ENCODE peak calls at places on chromosomes 5 and 9, in four cellular contexts. G is GM23248, N is fibroblast of lung, E is astrocyte. Z is an unnamed sample.

GRCh38 chr5:161034456-161034855 is 182.4 kb upstream of the ATP10B start:
- DNase-seq in E (no peak), G (no peak), N (no peak), Z (no peak)

GRCh38 chr9:128022886-128023285 is 42.1 kb upstream of the EEIG1 start:
- DNase-seq in N (peak), G (peak), E (no peak), Z (no peak)

GRCh38 chr9:28073278-28073677 is 500.0 kb upstream of the C9orf72 start:
- DNase-seq in G (peak), N (peak), E (peak), Z (peak)

GRCh38 chr5:53095931-53096525 is 13.5 kb downstream of the MOCS2 start:
- DNase-seq in N (peak), E (no peak), G (peak), Z (peak)

GRCh38 chr9:70228098-70228497 is 30.7 kb upstream of the SMC5 start:
- DNase-seq in E (no peak), N (no peak), G (no peak), Z (no peak)

GRCh38 chr9:24545285-24545684 is 412 bp downstream of the IZUMO3 start:
- DNase-seq in G (no peak), N (no peak), E (no peak), Z (no peak)

GRCh38 chr5:96483878-96484277 is 50.8 kb upstream of the PCSK1 start:
- DNase-seq in N (peak), G (peak), E (peak), Z (peak)

GRCh38 chr5:132607133-132607532 is 50.4 kb downstream of the RAD50 start:
- DNase-seq in E (peak), G (no peak), N (peak), Z (no peak)

GRCh38 chr5:14231156-14231555 is 88.0 kb downstream of the TRIO start:
- DNase-seq in N (peak), G (peak), E (peak), Z (no peak)

GRCh38 chr9:113042884-113043657 is 13.5 kb downstream of the ZFP37 start:
- DNase-seq in E (peak), N (peak), G (peak), Z (no peak)

GRCh38 chr9:125561497-125562148 is 145.4 kb downstream of the MAPKAP1 start:
- DNase-seq in E (no peak), G (no peak), N (no peak), Z (no peak)

GRCh38 chr5:176823076-176823481 is 12.7 kb downstream of the UNC5A start:
- DNase-seq in E (no peak), N (no peak), G (no peak), Z (no peak)

GRCh38 chr5:100855940-100856339 is 47.1 kb downstream of the ST8SIA4 start:
- DNase-seq in E (no peak), N (no peak), G (no peak), Z (no peak)

GRCh38 chr5:104533498-104533897 is 970.9 kb upstream of the NUDT12 start:
- DNase-seq in E (no peak), N (no peak), G (no peak), Z (no peak)

GRCh38 chr9:96413312-96414221 is 4.6 kb downstream of the ZNF367 start:
- DNase-seq in E (no peak), N (no peak), G (no peak), Z (peak)

GRCh38 chr9:109590945-109591344 is 92.8 kb upstream of the PTPN3 start:
- DNase-seq in N (peak), G (no peak), E (peak), Z (no peak)

GRCh38 chr5:143738415-143739401 is 73.3 kb upstream of the HMHB1 start:
- DNase-seq in E (no peak), G (no peak), N (no peak), Z (no peak)

GRCh38 chr9:137049544-137050449 is 3.8 kb upstream of the NPDC1 start:
- DNase-seq in E (no peak), N (peak), G (peak), Z (peak)

GRCh38 chr9:116271307-116271706 is 117.7 kb downstream of the PAPPA start:
- DNase-seq in N (no peak), G (no peak), E (no peak), Z (no peak)

GRCh38 chr9:116264361-116264760 is 110.8 kb downstream of the PAPPA start:
- DNase-seq in N (no peak), E (no peak), G (no peak), Z (no peak)

GRCh38 chr9:116269250-116269649 is 115.7 kb downstream of the PAPPA start:
- DNase-seq in G (peak), E (peak), N (peak), Z (peak)

GRCh38 chr9:116270559-116270958 is 117.0 kb downstream of the PAPPA start:
- DNase-seq in G (peak), E (no peak), N (peak), Z (no peak)

DNA sequence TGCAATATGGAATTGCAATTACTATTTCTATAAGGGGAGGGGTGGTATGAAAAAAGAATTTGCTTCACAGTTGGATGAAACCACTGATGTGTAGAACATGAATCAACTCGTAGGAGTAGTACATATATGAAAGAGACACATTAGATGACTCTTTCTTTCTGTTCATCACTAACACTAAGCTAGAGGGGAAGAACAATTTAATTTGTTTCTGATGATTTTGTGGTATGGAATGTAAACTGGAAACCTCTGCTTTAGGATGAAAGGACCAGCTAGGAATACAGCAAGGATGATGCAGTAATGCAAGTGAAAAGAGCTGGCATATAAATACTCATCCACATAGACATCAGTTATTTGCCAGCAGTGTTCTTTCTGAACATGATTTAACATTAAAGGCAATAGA is 113.4 kb downstream of the PAPPA start:
- DNase-seq in N (peak), E (peak), G (peak), Z (no peak)
- TF ChIP-seq EZH2 in N (no peak), E (no peak), G (no peak), Z (no peak)

GRCh38 chr9:93960221-93960970 is 5.2 kb upstream of the BARX1 start:
- DNase-seq in N (no peak), G (peak), E (no peak), Z (no peak)
- TF ChIP-seq EZH2 in N (peak), G (no peak), E (peak), Z (no peak)

GRCh38 chr9:126615791-126616447 is 2.2 kb downstream of the LMX1B start:
- DNase-seq in N (no peak), E (no peak), G (no peak), Z (no peak)
- TF ChIP-seq EZH2 in N (peak), E (peak), G (no peak), Z (peak)

DNA sequence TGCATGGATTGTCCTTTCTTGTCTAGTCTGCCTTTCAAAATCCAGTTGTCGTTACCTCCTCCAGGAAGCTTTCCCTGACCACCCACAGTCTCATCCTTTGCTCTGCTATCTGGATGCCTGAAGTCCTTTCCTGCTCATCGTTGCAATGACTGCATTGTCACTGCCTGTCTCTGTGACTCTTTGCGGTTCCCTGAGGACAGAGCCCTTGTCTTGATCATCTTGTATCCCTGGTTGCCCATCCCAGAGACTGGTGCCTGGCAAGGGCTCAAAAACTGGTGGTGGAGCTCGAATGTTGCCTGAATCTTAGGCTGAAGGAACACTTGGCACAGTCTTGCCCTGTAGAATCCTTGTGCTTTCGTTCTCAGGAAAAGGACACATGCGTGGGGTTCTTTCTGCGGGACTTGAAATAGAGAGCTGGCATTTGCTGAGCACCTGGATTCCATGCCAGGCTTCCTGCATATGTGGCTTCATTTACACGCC is 2.4 kb downstream of the NEURL1B start:
- DNase-seq in E (no peak), G (no peak), N (no peak), Z (no peak)
- TF ChIP-seq EZH2 in E (no peak), G (no peak), N (no peak), Z (no peak)

DNA sequence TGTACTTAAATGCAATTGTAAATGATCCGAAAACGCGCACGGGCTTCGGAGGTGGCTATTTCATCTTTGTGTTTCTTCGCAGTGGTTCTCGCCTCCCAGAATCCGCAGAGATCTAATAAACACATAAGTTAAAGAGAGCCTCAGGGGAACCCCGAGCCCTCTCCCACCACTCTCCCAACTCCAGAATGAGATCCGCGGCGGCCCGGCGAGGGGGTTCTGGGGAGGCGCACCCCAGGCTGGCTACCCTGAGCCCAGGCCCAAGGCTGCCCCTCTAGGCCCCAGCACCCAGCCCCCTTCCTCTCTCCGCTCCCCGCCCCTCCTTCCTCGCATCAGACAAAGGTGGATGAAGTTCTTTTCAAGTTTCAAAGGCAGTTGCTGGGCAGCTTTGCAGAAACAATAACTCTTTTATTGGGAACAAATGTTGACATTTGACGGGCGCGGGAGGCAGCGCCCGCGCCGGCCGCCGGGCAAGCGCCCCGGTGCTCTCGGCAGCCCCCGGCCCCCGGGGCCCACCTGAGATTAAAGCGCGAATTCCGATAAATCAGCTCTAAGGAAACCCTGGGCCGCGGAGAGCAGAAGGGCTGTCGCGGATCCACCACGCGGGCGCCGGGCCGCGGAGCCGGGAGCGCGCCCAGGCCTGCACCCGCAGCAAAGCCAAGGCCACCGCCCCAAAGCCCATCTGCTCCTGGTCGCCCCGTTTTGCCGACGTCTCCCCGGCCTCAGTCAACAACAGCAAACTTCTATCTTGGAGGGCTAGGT is 8.4 kb downstream of the IRX2 start:
- DNase-seq in N (no peak), G (peak), E (no peak), Z (no peak)
- TF ChIP-seq EZH2 in N (no peak), G (no peak), E (no peak), Z (no peak)

GRCh38 chr5:93602261-93603149 is 19.5 kb downstream of the NR2F1 start:
- DNase-seq in E (no peak), N (peak), G (no peak), Z (no peak)
- TF ChIP-seq EZH2 in E (no peak), N (no peak), G (no peak), Z (no peak)

DNA sequence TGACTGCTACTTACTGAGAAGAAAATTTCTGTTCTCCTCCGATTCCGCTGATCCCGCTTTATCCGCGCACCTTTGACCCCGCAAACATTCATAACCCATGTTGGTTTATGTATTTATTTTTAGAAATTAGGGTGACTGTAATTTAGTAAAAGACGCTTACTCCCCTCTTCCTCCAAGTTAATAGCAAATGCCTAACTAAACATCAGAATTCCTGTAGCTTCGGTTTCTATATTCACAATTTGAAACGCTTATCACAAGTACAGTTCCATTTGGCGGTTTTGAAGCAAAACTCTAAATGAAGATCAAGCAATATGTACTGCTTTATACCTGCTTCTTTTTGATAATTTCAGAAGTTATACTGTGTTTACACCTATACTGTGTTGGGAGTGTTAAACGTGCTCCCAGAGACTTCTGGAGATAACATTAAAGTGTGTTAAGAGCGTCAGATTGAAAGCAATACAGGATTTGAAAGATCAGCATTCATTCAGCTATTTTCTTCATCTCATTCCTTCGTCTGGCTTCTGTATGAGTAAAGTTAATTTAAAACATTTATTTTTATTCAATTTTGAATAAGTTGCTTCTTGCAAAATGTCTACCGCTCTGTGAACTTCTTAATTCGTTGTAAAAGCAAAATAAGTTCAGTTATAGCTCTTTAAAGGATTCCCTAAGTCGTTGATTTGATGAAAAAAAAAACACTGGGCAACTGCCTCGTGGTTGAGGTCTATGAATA is 2.4 kb downstream of the PRDM6 start:
- DNase-seq in E (no peak), G (no peak), N (peak), Z (no peak)
- TF ChIP-seq EZH2 in E (no peak), G (peak), N (no peak), Z (peak)

GRCh38 chr9:97848582-97849237 is 4.3 kb upstream of the FOXE1 start:
- DNase-seq in N (no peak), E (no peak), G (peak), Z (no peak)
- TF ChIP-seq EZH2 in N (peak), E (peak), G (peak), Z (peak)

GRCh38 chr9:98944130-98945074 is 695 bp downstream of the COL15A1 start:
- DNase-seq in N (peak), G (peak), E (no peak), Z (no peak)

GRCh38 chr9:98942906-98943681 is 613 bp upstream of the COL15A1 start:
- DNase-seq in G (peak), E (no peak), N (no peak), Z (no peak)

GRCh38 chr9:98941946-98942523 is 1.7 kb upstream of the COL15A1 start:
- DNase-seq in E (no peak), N (no peak), G (no peak), Z (no peak)

GRCh38 chr9:98940278-98940677 is 3.4 kb upstream of the COL15A1 start:
- DNase-seq in G (no peak), N (no peak), E (no peak), Z (no peak)

GRCh38 chr9:98943682-98944129 is at the start of gene COL15A1:
- DNase-seq in E (no peak), N (peak), G (peak), Z (no peak)
- TF ChIP-seq EZH2 in E (peak), N (peak), G (no peak), Z (peak)

DNA sequence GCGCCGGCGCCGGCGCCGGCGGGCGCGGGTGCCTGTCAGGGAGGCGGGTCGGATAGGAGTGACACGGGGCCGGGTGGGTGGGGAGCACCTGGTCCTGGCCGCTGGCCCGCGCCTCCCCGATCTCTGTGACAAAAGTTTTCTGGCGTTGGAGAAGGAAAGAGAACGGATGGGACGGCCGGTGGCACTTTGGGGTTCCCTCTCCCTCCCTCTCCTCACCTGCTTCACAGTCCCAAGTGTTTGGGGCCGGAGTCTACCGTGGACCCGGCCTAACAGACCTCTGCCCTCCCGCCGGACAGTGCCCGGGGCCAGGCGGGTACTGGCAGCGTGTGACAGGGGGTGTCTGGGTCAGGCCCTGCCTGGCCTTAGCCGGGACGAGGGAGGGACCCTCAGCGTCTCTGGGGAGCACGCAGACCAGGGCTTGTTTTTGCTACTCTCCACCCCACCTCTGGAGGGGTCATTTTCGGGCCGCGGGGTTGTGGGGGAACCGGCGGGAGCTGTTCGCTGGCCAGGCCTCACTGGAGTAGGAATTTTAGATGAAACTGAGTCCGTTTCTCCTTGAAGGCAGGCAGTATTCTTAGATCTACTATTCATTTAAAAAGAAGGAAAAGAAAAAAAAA is 1.7 kb downstream of the PRDM6 start:
- DNase-seq in G (no peak), N (no peak), E (no peak), Z (no peak)
- TF ChIP-seq EZH2 in G (peak), N (no peak), E (peak), Z (no peak)